ENCODE peak calls at places on chromosomes 12 and 14, in seven cellular contexts. One of them, this sample, is unnamed. For H3K4me1, the result is how much of the 10 kb centered on the place peaks cover.

GRCh38 chr12:100913872-100914600 is 119.5 kb downstream of the ANO4 start:
- DNase-seq in psoas muscle: no peak
- DNase-seq in tibial artery: no peak
- DNase-seq in neural progenitor cell: no peak
- DNase-seq in IMR-90: peak
- DNase-seq in A549: no peak
- DNase-seq in CD8-positive, alpha-beta T cell: no peak
- DNase-seq in this sample: no peak

GRCh38 chr12:113609692-113610469 is 138.2 kb upstream of the LHX5 start:
- DNase-seq in psoas muscle: no peak
- DNase-seq in tibial artery: no peak
- DNase-seq in neural progenitor cell: peak
- DNase-seq in IMR-90: no peak
- DNase-seq in A549: no peak
- DNase-seq in CD8-positive, alpha-beta T cell: no peak
- DNase-seq in this sample: no peak

GRCh38 chr12:83954939-83955601 is 957.5 kb downstream of the SLC6A15 start:
- DNase-seq in psoas muscle: no peak
- DNase-seq in tibial artery: no peak
- DNase-seq in neural progenitor cell: peak
- DNase-seq in IMR-90: no peak
- DNase-seq in A549: no peak
- DNase-seq in CD8-positive, alpha-beta T cell: no peak
- DNase-seq in this sample: no peak

GRCh38 chr14:68448379-68448778 is 344.5 kb downstream of the ZFP36L1 start:
- DNase-seq in psoas muscle: no peak
- DNase-seq in tibial artery: no peak
- DNase-seq in neural progenitor cell: no peak
- DNase-seq in IMR-90: no peak
- DNase-seq in A549: no peak
- DNase-seq in CD8-positive, alpha-beta T cell: no peak
- DNase-seq in this sample: no peak

GRCh38 chr14:51073751-51074150 is 21.2 kb downstream of the TRIM9 start:
- DNase-seq in psoas muscle: no peak
- DNase-seq in tibial artery: no peak
- DNase-seq in neural progenitor cell: no peak
- DNase-seq in IMR-90: no peak
- DNase-seq in A549: no peak
- DNase-seq in CD8-positive, alpha-beta T cell: no peak
- DNase-seq in this sample: no peak

GRCh38 chr14:64761441-64762043 is 57.3 kb downstream of the PLEKHG3 start:
- DNase-seq in psoas muscle: peak
- DNase-seq in tibial artery: peak
- DNase-seq in neural progenitor cell: no peak
- DNase-seq in IMR-90: peak
- DNase-seq in A549: peak
- DNase-seq in CD8-positive, alpha-beta T cell: no peak
- DNase-seq in this sample: peak

GRCh38 chr12:48768147-48768546 is 20.7 kb downstream of the ADCY6 start:
- DNase-seq in psoas muscle: no peak
- DNase-seq in tibial artery: no peak
- DNase-seq in neural progenitor cell: peak
- DNase-seq in IMR-90: no peak
- DNase-seq in A549: no peak
- DNase-seq in CD8-positive, alpha-beta T cell: no peak
- DNase-seq in this sample: no peak

GRCh38 chr14:92690171-92691011 is 58.0 kb downstream of the LGMN start:
- DNase-seq in psoas muscle: no peak
- DNase-seq in tibial artery: no peak
- DNase-seq in neural progenitor cell: no peak
- DNase-seq in IMR-90: peak
- DNase-seq in A549: peak
- DNase-seq in CD8-positive, alpha-beta T cell: no peak
- DNase-seq in this sample: no peak

GRCh38 chr14:45091696-45092095 is 7.8 kb downstream of the PRPF39 start:
- DNase-seq in psoas muscle: no peak
- DNase-seq in tibial artery: no peak
- DNase-seq in neural progenitor cell: no peak
- DNase-seq in IMR-90: peak
- DNase-seq in A549: no peak
- DNase-seq in CD8-positive, alpha-beta T cell: no peak
- DNase-seq in this sample: peak

GRCh38 chr14:34713681-34714319 is 593 bp downstream of the CFL2 start:
- DNase-seq in psoas muscle: peak
- DNase-seq in tibial artery: peak
- DNase-seq in neural progenitor cell: peak
- DNase-seq in IMR-90: peak
- DNase-seq in A549: no peak
- DNase-seq in CD8-positive, alpha-beta T cell: peak
- DNase-seq in this sample: peak

DNA sequence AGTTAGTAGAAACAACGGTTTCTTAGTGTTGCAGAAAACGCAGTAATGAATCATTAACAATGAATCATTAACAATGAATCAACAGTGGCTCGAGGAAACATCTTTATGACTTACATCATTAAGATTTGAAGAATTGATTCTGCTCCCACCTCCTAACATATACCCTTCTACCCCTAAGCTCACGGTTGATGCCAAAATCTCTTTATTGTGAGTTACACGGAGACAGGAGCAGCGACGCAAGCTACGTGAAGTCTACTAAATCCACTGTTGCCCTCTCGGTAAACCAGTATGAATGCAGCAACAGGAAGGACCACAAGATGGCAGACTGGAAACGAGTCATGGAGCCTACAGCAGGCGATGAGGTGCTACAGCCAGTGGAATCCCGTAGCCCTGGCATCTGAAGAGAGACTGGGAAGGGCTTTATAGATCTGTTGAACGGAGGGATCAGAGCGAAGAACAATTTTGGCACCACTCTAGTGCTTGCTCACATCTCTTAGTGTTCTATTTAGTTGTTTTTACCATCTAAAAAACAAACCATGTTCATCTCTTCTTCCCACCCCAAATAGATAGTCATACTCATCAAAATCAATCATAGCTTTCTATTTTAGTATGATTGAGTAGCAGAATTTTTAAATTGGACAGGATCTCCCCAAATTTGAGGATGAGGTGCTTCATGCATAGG is 332.7 kb downstream of the DUSP6 start:
- DNase-seq in psoas muscle: peak
- DNase-seq in tibial artery: peak
- DNase-seq in neural progenitor cell: peak
- DNase-seq in IMR-90: peak
- DNase-seq in A549: peak
- DNase-seq in CD8-positive, alpha-beta T cell: peak
- DNase-seq in this sample: peak
- H3K4me1 ChIP-seq in psoas muscle: under half
- H3K4me1 ChIP-seq in tibial artery: under half
- H3K4me1 ChIP-seq in neural progenitor cell: under half
- H3K4me1 ChIP-seq in IMR-90: under half
- H3K4me1 ChIP-seq in A549: under half
- H3K4me1 ChIP-seq in CD8-positive, alpha-beta T cell: under half
- H3K4me1 ChIP-seq in this sample: under half

DNA sequence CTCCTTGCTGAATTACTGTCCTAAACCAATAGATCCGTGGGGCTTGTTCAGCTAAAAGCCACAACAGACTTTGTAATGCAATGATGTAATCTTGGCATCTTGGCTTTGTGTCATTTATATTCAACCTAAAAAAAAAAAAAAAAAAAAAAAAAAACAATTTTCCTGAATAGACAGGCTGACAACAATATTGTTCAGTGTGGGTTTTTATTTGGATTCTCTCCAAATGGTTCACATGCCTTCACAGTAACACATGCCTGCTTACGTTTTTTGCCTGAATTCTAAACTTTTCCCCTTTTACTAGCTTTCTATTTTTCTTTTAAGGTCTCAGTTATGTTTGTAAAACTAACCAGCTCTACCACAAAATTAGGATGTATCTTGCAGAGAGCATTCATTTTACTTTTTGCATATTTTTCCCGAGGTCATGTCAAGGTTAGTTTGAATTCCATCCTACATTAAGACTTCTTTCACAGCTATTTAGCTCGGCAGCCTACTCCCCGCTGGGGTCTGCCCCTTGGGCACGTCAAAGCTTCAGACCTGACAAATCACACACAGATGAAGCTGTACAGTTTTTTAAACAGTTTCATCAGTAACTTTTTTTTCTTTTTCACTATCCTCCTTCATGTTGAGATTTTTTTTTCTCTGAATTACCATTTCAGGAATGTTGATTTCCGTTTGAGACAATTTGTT is 213.7 kb upstream of the NPAS3 start:
- DNase-seq in psoas muscle: no peak
- DNase-seq in tibial artery: no peak
- DNase-seq in neural progenitor cell: no peak
- DNase-seq in IMR-90: peak
- DNase-seq in A549: no peak
- DNase-seq in CD8-positive, alpha-beta T cell: no peak
- DNase-seq in this sample: peak
- H3K27ac ChIP-seq in psoas muscle: no peak
- H3K27ac ChIP-seq in tibial artery: peak
- H3K27ac ChIP-seq in neural progenitor cell: no peak
- H3K27ac ChIP-seq in IMR-90: no peak
- H3K27ac ChIP-seq in A549: no peak
- H3K27ac ChIP-seq in CD8-positive, alpha-beta T cell: no peak
- H3K27ac ChIP-seq in this sample: peak

GRCh38 chr14:95524706-95525512 is 8.5 kb upstream of the SYNE3 start:
- DNase-seq in psoas muscle: no peak
- DNase-seq in tibial artery: no peak
- DNase-seq in neural progenitor cell: no peak
- DNase-seq in IMR-90: peak
- DNase-seq in A549: no peak
- DNase-seq in CD8-positive, alpha-beta T cell: no peak
- DNase-seq in this sample: no peak
- H3K4me1 ChIP-seq in psoas muscle: under half
- H3K4me1 ChIP-seq in tibial artery: under half
- H3K4me1 ChIP-seq in neural progenitor cell: under half
- H3K4me1 ChIP-seq in IMR-90: under half
- H3K4me1 ChIP-seq in A549: under half
- H3K4me1 ChIP-seq in CD8-positive, alpha-beta T cell: half or more
- H3K4me1 ChIP-seq in this sample: under half

GRCh38 chr12:68641138-68641537 is 30.4 kb downstream of the RAP1B start:
- DNase-seq in psoas muscle: no peak
- DNase-seq in tibial artery: no peak
- DNase-seq in neural progenitor cell: no peak
- DNase-seq in IMR-90: no peak
- DNase-seq in A549: no peak
- DNase-seq in CD8-positive, alpha-beta T cell: peak
- DNase-seq in this sample: no peak
- H3K27ac ChIP-seq in psoas muscle: no peak
- H3K27ac ChIP-seq in tibial artery: no peak
- H3K27ac ChIP-seq in neural progenitor cell: no peak
- H3K27ac ChIP-seq in IMR-90: no peak
- H3K27ac ChIP-seq in A549: no peak
- H3K27ac ChIP-seq in CD8-positive, alpha-beta T cell: peak
- H3K27ac ChIP-seq in this sample: no peak

GRCh38 chr12:1930816-1931597 is 12.6 kb upstream of the CACNA2D4 start:
- DNase-seq in psoas muscle: no peak
- DNase-seq in tibial artery: peak
- DNase-seq in neural progenitor cell: no peak
- DNase-seq in IMR-90: no peak
- DNase-seq in A549: no peak
- DNase-seq in CD8-positive, alpha-beta T cell: no peak
- DNase-seq in this sample: no peak

GRCh38 chr12:1934068-1934467 is 15.6 kb upstream of the CACNA2D4 start:
- DNase-seq in psoas muscle: no peak
- DNase-seq in tibial artery: peak
- DNase-seq in neural progenitor cell: no peak
- DNase-seq in IMR-90: no peak
- DNase-seq in A549: no peak
- DNase-seq in CD8-positive, alpha-beta T cell: no peak
- DNase-seq in this sample: peak

GRCh38 chr12:1931642-1932041 is 13.2 kb upstream of the CACNA2D4 start:
- DNase-seq in psoas muscle: no peak
- DNase-seq in tibial artery: no peak
- DNase-seq in neural progenitor cell: no peak
- DNase-seq in IMR-90: no peak
- DNase-seq in A549: no peak
- DNase-seq in CD8-positive, alpha-beta T cell: no peak
- DNase-seq in this sample: no peak

GRCh38 chr12:1933342-1933992 is 15.0 kb upstream of the CACNA2D4 start:
- DNase-seq in psoas muscle: no peak
- DNase-seq in tibial artery: peak
- DNase-seq in neural progenitor cell: peak
- DNase-seq in IMR-90: peak
- DNase-seq in A549: no peak
- DNase-seq in CD8-positive, alpha-beta T cell: no peak
- DNase-seq in this sample: peak

DNA sequence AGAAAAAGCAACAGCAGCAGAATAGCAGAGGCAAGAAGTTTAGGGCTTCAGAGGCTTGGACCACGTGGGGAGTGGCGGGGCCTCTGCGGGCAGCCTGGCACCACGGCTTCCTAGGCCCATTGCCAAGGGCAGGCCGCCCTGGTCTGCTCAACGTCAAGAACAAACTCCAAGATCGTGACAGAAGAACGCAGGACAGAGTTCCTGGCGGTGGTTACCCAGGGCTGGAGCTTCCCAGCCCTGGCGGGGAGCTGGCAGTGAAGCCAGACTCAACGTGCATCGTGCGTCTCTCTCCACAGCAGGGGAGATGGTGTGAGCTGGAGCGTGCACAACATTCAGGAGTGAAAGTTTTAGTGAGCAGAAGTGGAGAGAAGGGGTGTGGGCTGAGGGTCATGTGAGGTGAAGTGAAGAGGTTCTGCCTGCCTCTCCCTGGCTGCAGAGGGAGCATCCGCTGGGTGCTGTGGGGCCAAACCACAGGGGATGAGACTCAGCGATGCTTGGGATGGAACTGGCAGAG is 13.9 kb upstream of the CACNA2D4 start:
- DNase-seq in psoas muscle: no peak
- DNase-seq in tibial artery: peak
- DNase-seq in neural progenitor cell: no peak
- DNase-seq in IMR-90: no peak
- DNase-seq in A549: no peak
- DNase-seq in CD8-positive, alpha-beta T cell: no peak
- DNase-seq in this sample: peak
- H3K4me1 ChIP-seq in psoas muscle: under half
- H3K4me1 ChIP-seq in tibial artery: under half
- H3K4me1 ChIP-seq in neural progenitor cell: under half
- H3K4me1 ChIP-seq in IMR-90: under half
- H3K4me1 ChIP-seq in A549: under half
- H3K4me1 ChIP-seq in CD8-positive, alpha-beta T cell: under half
- H3K4me1 ChIP-seq in this sample: under half

This sample was measured in SJSA1.